ENCODE peak calls at places on chromosomes 4 and X, in seven cellular contexts. D, N, G, C, O, B and Q are unnamed samples.

GRCh38 chr4:121789960-121790829 is 10.9 kb upstream of the EXOSC9 start:
- DNase-seq in D (no peak), N (no peak), G (no peak), C (peak; percentile 89), O (peak; percentile 44), B (no peak), Q (no peak)

GRCh38 chr4:17077105-17077504 is 178.7 kb upstream of the LDB2 start:
- DNase-seq in D (no peak), N (no peak), G (no peak), C (no peak), O (no peak), B (no peak), Q (no peak)

GRCh38 chr4:181784881-181785280 is 458.3 kb upstream of the TENM3 start:
- DNase-seq in D (no peak), N (no peak), G (no peak), C (no peak), O (no peak), B (no peak), Q (no peak)

GRCh38 chrX:55624403-55624802 is 1.2 kb downstream of the FOXR2 start:
- DNase-seq in D (no peak), N (no peak), G (no peak), C (no peak), O (no peak), B (no peak), Q (no peak)

GRCh38 chr4:37317104-37317643 is 72.6 kb downstream of the NWD2 start:
- DNase-seq in D (no peak), N (no peak), G (no peak), C (no peak), O (no peak), B (no peak), Q (no peak)

GRCh38 chrX:24395775-24396174 is 35.3 kb downstream of the SUPT20HL1 start:
- DNase-seq in D (peak; percentile 30), N (peak; percentile 51), G (peak; percentile 44), C (peak; percentile 73), O (peak; percentile 79), B (peak; percentile 64), Q (peak; percentile 43)

GRCh38 chrX:66050140-66050569 is 10.3 kb upstream of the VSIG4 start:
- DNase-seq in D (no peak), N (no peak), G (no peak), C (no peak), O (no peak), B (no peak), Q (no peak)

GRCh38 chr4:140937866-140938265 is 181.7 kb upstream of the TBC1D9 start:
- DNase-seq in D (no peak), N (no peak), G (no peak), C (peak; percentile 90), O (peak; percentile 90), B (no peak), Q (no peak)

GRCh38 chrX:102976793-102977495 is 39.9 kb downstream of the RAB40AL start:
- DNase-seq in D (no peak), N (no peak), G (no peak), C (peak; percentile 85), O (peak; percentile 55), B (no peak), Q (no peak)

GRCh38 chrX:129678176-129678880 is 23.6 kb upstream of the APLN start:
- DNase-seq in D (peak; percentile 77), N (peak; percentile 76), G (peak; percentile 88), C (peak; percentile 26), O (no peak), B (peak; percentile 14), Q (peak; percentile 70)

GRCh38 chrX:43860646-43861370 is 21.4 kb downstream of the MAOB start:
- DNase-seq in D (no peak), N (no peak), G (peak; percentile 74), C (peak; percentile 72), O (no peak), B (peak; percentile 39), Q (peak; percentile 62)

GRCh38 chr4:122666527-122667245 is 45.8 kb upstream of the IL21 start:
- DNase-seq in D (no peak), N (no peak), G (no peak), C (peak; percentile 96), O (peak; percentile 79), B (no peak), Q (no peak)

GRCh38 chrX:139739138-139739537 is 31.2 kb upstream of the MCF2 start:
- DNase-seq in D (no peak), N (no peak), G (no peak), C (peak; percentile 72), O (peak; percentile 45), B (no peak), Q (no peak)

GRCh38 chrX:20412871-20413486 is 146.3 kb upstream of the RPS6KA3 start:
- DNase-seq in D (peak; percentile 31), N (no peak), G (no peak), C (no peak), O (no peak), B (peak; percentile 5), Q (no peak)

GRCh38 chrX:154991039-154991438 is 31.5 kb downstream of the F8 start:
- DNase-seq in D (no peak), N (no peak), G (no peak), C (no peak), O (no peak), B (no peak), Q (no peak)

GRCh38 chr4:148778980-148779675 is 336.9 kb upstream of the NR3C2 start:
- DNase-seq in D (no peak), N (no peak), G (no peak), C (peak; percentile 63), O (no peak), B (no peak), Q (no peak)

GRCh38 chrX:102624105-102624504 is 24.8 kb downstream of the ARMCX5 start:
- DNase-seq in D (no peak), N (no peak), G (no peak), C (peak; percentile 51), O (no peak), B (peak; percentile 7), Q (no peak)

GRCh38 chr4:17546222-17546621 is 30.8 kb upstream of the LAP3 start:
- DNase-seq in D (no peak), N (no peak), G (no peak), C (no peak), O (no peak), B (no peak), Q (no peak)

GRCh38 chrX:1323315-1323714 is 13.3 kb upstream of the IL3RA start:
- DNase-seq in D (peak; percentile 56), N (peak; percentile 10), G (no peak), C (no peak), O (no peak), B (peak; percentile 49), Q (no peak)

GRCh38 chrX:140701480-140701879 is 8.1 kb upstream of the LINC00632 start:
- DNase-seq in D (no peak), N (no peak), G (no peak), C (peak; percentile 19), O (no peak), B (no peak), Q (no peak)